ENCODE peak calls at places on chromosomes 6 and 20, in nine cellular contexts. One of them, this sample, is unnamed.

GRCh38 chr6:131033631-131034030 is 29.4 kb downstream of the EPB41L2 start:
- DNase-seq in epithelial cell of esophagus: no peak
- DNase-seq in PC-3: no peak
- DNase-seq in A549: no peak
- DNase-seq in keratinocyte: no peak
- DNase-seq in tibial artery: no peak
- DNase-seq in RWPE2: no peak
- DNase-seq in upper lobe of right lung: no peak
- DNase-seq in AG10803: no peak
- DNase-seq in this sample: no peak

GRCh38 chr6:39181333-39181732 is 47.9 kb downstream of the KCNK5 start:
- DNase-seq in epithelial cell of esophagus: no peak
- DNase-seq in PC-3: no peak
- DNase-seq in A549: no peak
- DNase-seq in keratinocyte: no peak
- DNase-seq in tibial artery: no peak
- DNase-seq in RWPE2: no peak
- DNase-seq in upper lobe of right lung: no peak
- DNase-seq in AG10803: no peak
- DNase-seq in this sample: no peak

GRCh38 chr20:460707-461106 is 1.6 kb downstream of the TBC1D20 start:
- DNase-seq in epithelial cell of esophagus: peak; percentile 40
- DNase-seq in PC-3: no peak
- DNase-seq in A549: no peak
- DNase-seq in keratinocyte: no peak
- DNase-seq in tibial artery: no peak
- DNase-seq in RWPE2: no peak
- DNase-seq in upper lobe of right lung: no peak
- DNase-seq in AG10803: peak; percentile 48
- DNase-seq in this sample: no peak

GRCh38 chr20:60903325-60903958 is 348.6 kb upstream of the CDH4 start:
- DNase-seq in epithelial cell of esophagus: no peak
- DNase-seq in PC-3: no peak
- DNase-seq in A549: no peak
- DNase-seq in keratinocyte: no peak
- DNase-seq in tibial artery: no peak
- DNase-seq in RWPE2: peak; percentile 70
- DNase-seq in upper lobe of right lung: no peak
- DNase-seq in AG10803: no peak
- DNase-seq in this sample: no peak

GRCh38 chr20:39605908-39606307 is 643.8 kb downstream of the DHX35 start:
- DNase-seq in epithelial cell of esophagus: peak; percentile 96
- DNase-seq in PC-3: no peak
- DNase-seq in A549: no peak
- DNase-seq in keratinocyte: peak; percentile 83
- DNase-seq in tibial artery: no peak
- DNase-seq in RWPE2: peak; percentile 73
- DNase-seq in upper lobe of right lung: no peak
- DNase-seq in AG10803: no peak
- DNase-seq in this sample: no peak

GRCh38 chr6:118650500-118651281 is 700 bp downstream of the CEP85L start:
- DNase-seq in epithelial cell of esophagus: peak; percentile 49
- DNase-seq in PC-3: peak; percentile 34
- DNase-seq in A549: peak; percentile 35
- DNase-seq in keratinocyte: no peak
- DNase-seq in tibial artery: peak; percentile 73
- DNase-seq in RWPE2: peak; percentile 44
- DNase-seq in upper lobe of right lung: peak; percentile 72
- DNase-seq in AG10803: peak; percentile 46
- DNase-seq in this sample: no peak

GRCh38 chr6:36697481-36697903 is at the start of gene RAB44:
- DNase-seq in epithelial cell of esophagus: no peak
- DNase-seq in PC-3: no peak
- DNase-seq in A549: no peak
- DNase-seq in keratinocyte: no peak
- DNase-seq in tibial artery: peak; percentile 52
- DNase-seq in RWPE2: no peak
- DNase-seq in upper lobe of right lung: peak; percentile 54
- DNase-seq in AG10803: no peak
- DNase-seq in this sample: no peak

GRCh38 chr6:126176266-126176665 is 163.6 kb upstream of the CENPW start:
- DNase-seq in epithelial cell of esophagus: no peak
- DNase-seq in PC-3: peak; percentile 46
- DNase-seq in A549: peak; percentile 34
- DNase-seq in keratinocyte: no peak
- DNase-seq in tibial artery: no peak
- DNase-seq in RWPE2: no peak
- DNase-seq in upper lobe of right lung: no peak
- DNase-seq in AG10803: no peak
- DNase-seq in this sample: no peak

GRCh38 chr6:158242071-158242606 is 70.1 kb upstream of the TULP4 start:
- DNase-seq in epithelial cell of esophagus: no peak
- DNase-seq in PC-3: no peak
- DNase-seq in A549: no peak
- DNase-seq in keratinocyte: no peak
- DNase-seq in tibial artery: no peak
- DNase-seq in RWPE2: no peak
- DNase-seq in upper lobe of right lung: no peak
- DNase-seq in AG10803: no peak
- DNase-seq in this sample: no peak

GRCh38 chr6:33304216-33304615 is 5.5 kb upstream of the RGL2 start:
- DNase-seq in epithelial cell of esophagus: no peak
- DNase-seq in PC-3: no peak
- DNase-seq in A549: no peak
- DNase-seq in keratinocyte: no peak
- DNase-seq in tibial artery: no peak
- DNase-seq in RWPE2: no peak
- DNase-seq in upper lobe of right lung: no peak
- DNase-seq in AG10803: no peak
- DNase-seq in this sample: no peak

GRCh38 chr6:162177733-162178132 is 549.8 kb downstream of the PRKN start:
- DNase-seq in epithelial cell of esophagus: no peak
- DNase-seq in PC-3: no peak
- DNase-seq in A549: no peak
- DNase-seq in keratinocyte: no peak
- DNase-seq in tibial artery: no peak
- DNase-seq in RWPE2: no peak
- DNase-seq in upper lobe of right lung: no peak
- DNase-seq in AG10803: no peak
- DNase-seq in this sample: no peak

GRCh38 chr6:108904731-108905130 is 56.5 kb downstream of the ARMC2 start:
- DNase-seq in epithelial cell of esophagus: no peak
- DNase-seq in PC-3: no peak
- DNase-seq in A549: no peak
- DNase-seq in keratinocyte: no peak
- DNase-seq in tibial artery: no peak
- DNase-seq in RWPE2: no peak
- DNase-seq in upper lobe of right lung: no peak
- DNase-seq in AG10803: no peak
- DNase-seq in this sample: no peak

GRCh38 chr20:34475979-34476736 is 40.1 kb upstream of the DYNLRB1 start:
- DNase-seq in epithelial cell of esophagus: peak; percentile 21
- DNase-seq in PC-3: peak; percentile 52
- DNase-seq in A549: peak; percentile 51
- DNase-seq in keratinocyte: no peak
- DNase-seq in tibial artery: peak; percentile 68
- DNase-seq in RWPE2: no peak
- DNase-seq in upper lobe of right lung: peak; percentile 78
- DNase-seq in AG10803: peak; percentile 15
- DNase-seq in this sample: no peak

GRCh38 chr20:39326050-39326449 is 363.9 kb downstream of the DHX35 start:
- DNase-seq in epithelial cell of esophagus: no peak
- DNase-seq in PC-3: no peak
- DNase-seq in A549: no peak
- DNase-seq in keratinocyte: no peak
- DNase-seq in tibial artery: no peak
- DNase-seq in RWPE2: no peak
- DNase-seq in upper lobe of right lung: no peak
- DNase-seq in AG10803: no peak
- DNase-seq in this sample: no peak

GRCh38 chr6:54135665-54136370 is 24.6 kb downstream of the MLIP start:
- DNase-seq in epithelial cell of esophagus: peak; percentile 48
- DNase-seq in PC-3: peak; percentile 63
- DNase-seq in A549: peak; percentile 45
- DNase-seq in keratinocyte: no peak
- DNase-seq in tibial artery: no peak
- DNase-seq in RWPE2: no peak
- DNase-seq in upper lobe of right lung: no peak
- DNase-seq in AG10803: peak; percentile 47
- DNase-seq in this sample: peak; percentile 24

GRCh38 chr6:44102527-44102926 is 24.7 kb downstream of the MRPL14 start:
- DNase-seq in epithelial cell of esophagus: no peak
- DNase-seq in PC-3: no peak
- DNase-seq in A549: no peak
- DNase-seq in keratinocyte: no peak
- DNase-seq in tibial artery: no peak
- DNase-seq in RWPE2: no peak
- DNase-seq in upper lobe of right lung: no peak
- DNase-seq in AG10803: no peak
- DNase-seq in this sample: no peak

GRCh38 chr6:16725145-16725864 is 36.0 kb downstream of the ATXN1 start:
- DNase-seq in epithelial cell of esophagus: peak; percentile 73
- DNase-seq in PC-3: peak; percentile 52
- DNase-seq in A549: no peak
- DNase-seq in keratinocyte: no peak
- DNase-seq in tibial artery: no peak
- DNase-seq in RWPE2: no peak
- DNase-seq in upper lobe of right lung: no peak
- DNase-seq in AG10803: peak; percentile 94
- DNase-seq in this sample: peak; percentile 59

GRCh38 chr6:33583591-33584155 is 3.6 kb upstream of the BAK1 start:
- DNase-seq in epithelial cell of esophagus: no peak
- DNase-seq in PC-3: peak; percentile 53
- DNase-seq in A549: peak; percentile 39
- DNase-seq in keratinocyte: no peak
- DNase-seq in tibial artery: no peak
- DNase-seq in RWPE2: no peak
- DNase-seq in upper lobe of right lung: no peak
- DNase-seq in AG10803: no peak
- DNase-seq in this sample: no peak

GRCh38 chr20:63534427-63534830 is 2.7 kb downstream of the PTK6 start:
- DNase-seq in epithelial cell of esophagus: no peak
- DNase-seq in PC-3: no peak
- DNase-seq in A549: no peak
- DNase-seq in keratinocyte: no peak
- DNase-seq in tibial artery: no peak
- DNase-seq in RWPE2: no peak
- DNase-seq in upper lobe of right lung: no peak
- DNase-seq in AG10803: no peak
- DNase-seq in this sample: no peak

GRCh38 chr6:30689022-30689865 is 1.5 kb downstream of the NRM start:
- DNase-seq in epithelial cell of esophagus: no peak
- DNase-seq in PC-3: no peak
- DNase-seq in A549: no peak
- DNase-seq in keratinocyte: no peak
- DNase-seq in tibial artery: peak; percentile 57
- DNase-seq in RWPE2: no peak
- DNase-seq in upper lobe of right lung: no peak
- DNase-seq in AG10803: no peak
- DNase-seq in this sample: no peak
- H3K4me3 ChIP-seq in epithelial cell of esophagus: no peak overlapping the region
- H3K4me3 ChIP-seq in PC-3: no peak overlapping the region
- H3K4me3 ChIP-seq in A549: no peak overlapping the region
- H3K4me3 ChIP-seq in keratinocyte: peak overlapping the region; percentile 90
- H3K4me3 ChIP-seq in tibial artery: no peak overlapping the region
- H3K4me3 ChIP-seq in RWPE2: no peak overlapping the region
- H3K4me3 ChIP-seq in upper lobe of right lung: no peak overlapping the region
- H3K4me3 ChIP-seq in AG10803: peak overlapping the region; percentile 93
- H3K4me3 ChIP-seq in this sample: no peak overlapping the region

GRCh38 chr6:79133173-79133572 is 55.1 kb upstream of the PHIP start:
- DNase-seq in epithelial cell of esophagus: no peak
- DNase-seq in PC-3: no peak
- DNase-seq in A549: no peak
- DNase-seq in keratinocyte: no peak
- DNase-seq in tibial artery: no peak
- DNase-seq in RWPE2: no peak
- DNase-seq in upper lobe of right lung: no peak
- DNase-seq in AG10803: no peak
- DNase-seq in this sample: no peak

DNA sequence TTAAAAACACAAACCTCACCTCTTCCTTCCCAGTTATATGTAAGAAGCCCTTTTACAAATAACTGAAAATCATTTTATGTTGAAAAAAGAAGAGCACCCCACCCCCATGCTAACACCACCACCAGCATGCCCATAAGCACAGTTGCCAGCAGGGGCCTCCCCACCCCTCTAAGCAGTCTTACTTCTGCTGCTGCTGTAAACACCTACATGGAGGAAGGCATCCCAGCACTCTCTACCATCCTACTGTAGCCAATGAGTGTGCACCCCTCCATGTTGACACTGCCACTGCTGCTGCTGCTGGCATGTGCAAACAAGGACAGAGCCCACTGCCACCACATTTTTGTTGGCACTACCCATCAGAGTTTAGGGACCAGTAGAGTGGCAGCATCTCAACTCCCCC is 49.6 kb upstream of the PHIP start:
- DNase-seq in epithelial cell of esophagus: no peak
- DNase-seq in PC-3: no peak
- DNase-seq in A549: peak; percentile 13
- DNase-seq in keratinocyte: no peak
- DNase-seq in tibial artery: no peak
- DNase-seq in RWPE2: no peak
- DNase-seq in upper lobe of right lung: no peak
- DNase-seq in AG10803: no peak
- DNase-seq in this sample: no peak
- TF ChIP-seq CTCF in epithelial cell of esophagus: no peak
- TF ChIP-seq CTCF in PC-3: no peak
- TF ChIP-seq CTCF in A549: no peak
- TF ChIP-seq CTCF in keratinocyte: no peak
- TF ChIP-seq CTCF in tibial artery: no peak
- TF ChIP-seq CTCF in RWPE2: peak; percentile 19
- TF ChIP-seq CTCF in upper lobe of right lung: no peak
- TF ChIP-seq CTCF in AG10803: no peak
- TF ChIP-seq CTCF in this sample: no peak

GRCh38 chr6:149065658-149066556 is 251.6 kb upstream of the TAB2 start:
- DNase-seq in epithelial cell of esophagus: no peak
- DNase-seq in PC-3: no peak
- DNase-seq in A549: no peak
- DNase-seq in keratinocyte: no peak
- DNase-seq in tibial artery: no peak
- DNase-seq in RWPE2: no peak
- DNase-seq in upper lobe of right lung: no peak
- DNase-seq in AG10803: no peak
- DNase-seq in this sample: no peak
- H3K4me3 ChIP-seq in epithelial cell of esophagus: no peak overlapping the region
- H3K4me3 ChIP-seq in PC-3: no peak overlapping the region
- H3K4me3 ChIP-seq in A549: no peak overlapping the region
- H3K4me3 ChIP-seq in keratinocyte: no peak overlapping the region
- H3K4me3 ChIP-seq in tibial artery: no peak overlapping the region
- H3K4me3 ChIP-seq in RWPE2: no peak overlapping the region
- H3K4me3 ChIP-seq in upper lobe of right lung: no peak overlapping the region
- H3K4me3 ChIP-seq in AG10803: no peak overlapping the region
- H3K4me3 ChIP-seq in this sample: no peak overlapping the region

DNA sequence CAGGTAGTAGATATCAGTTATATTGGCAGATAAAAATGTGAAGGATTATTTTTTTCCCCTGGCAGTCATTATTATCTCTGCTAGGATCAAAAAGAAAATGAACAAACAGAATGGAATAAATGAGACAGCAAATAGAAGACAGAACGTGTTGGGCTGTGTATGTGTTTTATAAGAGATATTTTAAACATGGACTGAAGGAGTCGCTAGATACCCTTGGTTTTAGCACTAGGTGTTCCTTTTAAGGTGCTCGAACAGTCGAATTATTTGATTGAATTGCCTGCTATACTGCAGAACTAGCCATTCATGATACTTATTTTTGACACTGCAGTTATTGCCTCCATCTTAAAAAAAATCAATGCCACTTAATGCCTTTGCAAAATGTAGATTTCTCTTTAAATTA is 3.7 kb downstream of the GRIK2 start:
- DNase-seq in epithelial cell of esophagus: peak; percentile 59
- DNase-seq in PC-3: peak; percentile 29
- DNase-seq in A549: peak; percentile 30
- DNase-seq in keratinocyte: no peak
- DNase-seq in tibial artery: no peak
- DNase-seq in RWPE2: no peak
- DNase-seq in upper lobe of right lung: no peak
- DNase-seq in AG10803: peak; percentile 12
- DNase-seq in this sample: no peak
- TF ChIP-seq CTCF in epithelial cell of esophagus: peak; percentile 22
- TF ChIP-seq CTCF in PC-3: peak; percentile 43
- TF ChIP-seq CTCF in A549: peak; percentile 17
- TF ChIP-seq CTCF in keratinocyte: no peak
- TF ChIP-seq CTCF in tibial artery: no peak
- TF ChIP-seq CTCF in RWPE2: peak; percentile 34
- TF ChIP-seq CTCF in upper lobe of right lung: no peak
- TF ChIP-seq CTCF in AG10803: peak; percentile 23
- TF ChIP-seq CTCF in this sample: peak; percentile 14

This sample was measured in AG09309.